ENCODE peak calls at places on chromosomes 1 and 21, in seven cellular contexts. One of them, this sample, is unnamed.
A peak's percentile ranks its signal among the peaks of the same experiment; 100 is the strongest.

GRCh38 chr1:237164406-237165352 is 122.7 kb downstream of the RYR2 start:
- DNase-seq in HepG2: no peak
- DNase-seq in HCT116: no peak
- DNase-seq in K562: no peak
- DNase-seq in GM12878: no peak
- DNase-seq in SK-N-SH: no peak
- DNase-seq in endothelial cell of umbilical vein: no peak
- DNase-seq in this sample: no peak

GRCh38 chr1:235485558-235485957 is 18.7 kb downstream of the B3GALNT2 start:
- DNase-seq in K562: no peak
- DNase-seq in GM12878: no peak
- DNase-seq in HepG2: no peak
- DNase-seq in HCT116: no peak
- DNase-seq in endothelial cell of umbilical vein: no peak
- DNase-seq in SK-N-SH: no peak
- DNase-seq in this sample: no peak

GRCh38 chr1:26858891-26859630 is 3.9 kb upstream of the SFN start:
- DNase-seq in HCT116: no peak
- DNase-seq in HepG2: no peak
- DNase-seq in K562: no peak
- DNase-seq in endothelial cell of umbilical vein: no peak
- DNase-seq in GM12878: no peak
- DNase-seq in SK-N-SH: no peak
- DNase-seq in this sample: no peak

GRCh38 chr21:25735895-25736597 is 1.3 kb downstream of the GABPA start:
- DNase-seq in endothelial cell of umbilical vein: peak; percentile 73
- DNase-seq in K562: no peak
- DNase-seq in HCT116: no peak
- DNase-seq in GM12878: no peak
- DNase-seq in SK-N-SH: no peak
- DNase-seq in HepG2: peak; percentile 21
- DNase-seq in this sample: no peak

GRCh38 chr1:232557661-232558260 is 72.2 kb downstream of the SIPA1L2 start:
- DNase-seq in HCT116: no peak
- DNase-seq in HepG2: no peak
- DNase-seq in SK-N-SH: no peak
- DNase-seq in K562: no peak
- DNase-seq in endothelial cell of umbilical vein: no peak
- DNase-seq in GM12878: no peak
- DNase-seq in this sample: no peak

GRCh38 chr1:2312196-2312588 is 79.2 kb downstream of the MORN1 start:
- DNase-seq in HCT116: no peak
- DNase-seq in K562: peak; percentile 35
- DNase-seq in HepG2: no peak
- DNase-seq in GM12878: no peak
- DNase-seq in endothelial cell of umbilical vein: no peak
- DNase-seq in SK-N-SH: no peak
- DNase-seq in this sample: no peak

GRCh38 chr1:150960646-150961045 is 14.0 kb downstream of the CERS2 start:
- DNase-seq in K562: no peak
- DNase-seq in SK-N-SH: no peak
- DNase-seq in HepG2: no peak
- DNase-seq in endothelial cell of umbilical vein: no peak
- DNase-seq in GM12878: no peak
- DNase-seq in HCT116: no peak
- DNase-seq in this sample: no peak

GRCh38 chr1:30907641-30908445 is 715 bp downstream of the SDC3 start:
- DNase-seq in HCT116: no peak
- DNase-seq in K562: peak; percentile 79
- DNase-seq in SK-N-SH: peak; percentile 68
- DNase-seq in HepG2: no peak
- DNase-seq in GM12878: no peak
- DNase-seq in endothelial cell of umbilical vein: no peak
- DNase-seq in this sample: no peak

GRCh38 chr1:115062542-115063004 is 26.7 kb downstream of the TSPAN2 start:
- DNase-seq in SK-N-SH: no peak
- DNase-seq in endothelial cell of umbilical vein: peak; percentile 68
- DNase-seq in HepG2: no peak
- DNase-seq in GM12878: peak; percentile 23
- DNase-seq in HCT116: no peak
- DNase-seq in K562: no peak
- DNase-seq in this sample: no peak

GRCh38 chr21:45573452-45574035 is 31.3 kb upstream of the SLC19A1 start:
- DNase-seq in endothelial cell of umbilical vein: peak; percentile 14
- DNase-seq in HCT116: no peak
- DNase-seq in K562: no peak
- DNase-seq in GM12878: no peak
- DNase-seq in HepG2: no peak
- DNase-seq in SK-N-SH: peak; percentile 15
- DNase-seq in this sample: no peak

GRCh38 chr21:23955130-23955873 is 1652.0 kb downstream of the MRPL39 start:
- DNase-seq in endothelial cell of umbilical vein: no peak
- DNase-seq in HepG2: no peak
- DNase-seq in SK-N-SH: no peak
- DNase-seq in K562: no peak
- DNase-seq in HCT116: no peak
- DNase-seq in GM12878: no peak
- DNase-seq in this sample: no peak

GRCh38 chr1:151443846-151444790 is 15.2 kb downstream of the POGZ start:
- DNase-seq in SK-N-SH: peak; percentile 77
- DNase-seq in endothelial cell of umbilical vein: peak; percentile 84
- DNase-seq in HepG2: peak; percentile 69
- DNase-seq in K562: peak; percentile 54
- DNase-seq in HCT116: peak; percentile 76
- DNase-seq in GM12878: peak; percentile 38
- DNase-seq in this sample: peak; percentile 64

GRCh38 chr1:15618685-15619525 is 1.6 kb downstream of the DDI2 start:
- DNase-seq in GM12878: no peak
- DNase-seq in K562: no peak
- DNase-seq in HCT116: no peak
- DNase-seq in endothelial cell of umbilical vein: peak; percentile 39
- DNase-seq in HepG2: peak; percentile 94
- DNase-seq in SK-N-SH: no peak
- DNase-seq in this sample: no peak

GRCh38 chr1:64933296-64934070 is 32.9 kb downstream of the JAK1 start:
- DNase-seq in SK-N-SH: no peak
- DNase-seq in endothelial cell of umbilical vein: peak; percentile 31
- DNase-seq in K562: no peak
- DNase-seq in HCT116: no peak
- DNase-seq in HepG2: no peak
- DNase-seq in GM12878: no peak
- DNase-seq in this sample: no peak

GRCh38 chr1:92577251-92577895 is 90.6 kb upstream of the GFI1 start:
- DNase-seq in GM12878: no peak
- DNase-seq in K562: no peak
- DNase-seq in SK-N-SH: no peak
- DNase-seq in HCT116: no peak
- DNase-seq in HepG2: no peak
- DNase-seq in endothelial cell of umbilical vein: peak; percentile 51
- DNase-seq in this sample: no peak

GRCh38 chr1:160097911-160098851 is at the start of gene IGSF8:
- DNase-seq in HCT116: peak; percentile 64
- DNase-seq in SK-N-SH: peak; percentile 93
- DNase-seq in K562: no peak
- DNase-seq in GM12878: peak; percentile 44
- DNase-seq in HepG2: peak; percentile 68
- DNase-seq in endothelial cell of umbilical vein: peak; percentile 58
- DNase-seq in this sample: peak; percentile 16

GRCh38 chr1:204494281-204495077 is at the start of gene PIK3C2B:
- DNase-seq in HepG2: peak; percentile 71
- DNase-seq in HCT116: peak; percentile 52
- DNase-seq in SK-N-SH: peak; percentile 97
- DNase-seq in GM12878: peak; percentile 55
- DNase-seq in endothelial cell of umbilical vein: peak; percentile 88
- DNase-seq in K562: peak; percentile 91
- DNase-seq in this sample: no peak

GRCh38 chr1:7579016-7579415 is 192.1 kb upstream of the VAMP3 start:
- DNase-seq in K562: no peak
- DNase-seq in SK-N-SH: no peak
- DNase-seq in endothelial cell of umbilical vein: no peak
- DNase-seq in HepG2: no peak
- DNase-seq in HCT116: no peak
- DNase-seq in GM12878: no peak
- DNase-seq in this sample: no peak

GRCh38 chr1:211495584-211495983 is 3.6 kb upstream of the RD3 start:
- DNase-seq in HepG2: no peak
- DNase-seq in K562: no peak
- DNase-seq in GM12878: no peak
- DNase-seq in endothelial cell of umbilical vein: no peak
- DNase-seq in SK-N-SH: no peak
- DNase-seq in HCT116: no peak
- DNase-seq in this sample: no peak

GRCh38 chr1:26290061-26290415 is 10.2 kb downstream of the SH3BGRL3 start:
- DNase-seq in HepG2: no peak
- DNase-seq in HCT116: no peak
- DNase-seq in endothelial cell of umbilical vein: no peak
- DNase-seq in K562: no peak
- DNase-seq in SK-N-SH: no peak
- DNase-seq in GM12878: no peak
- DNase-seq in this sample: no peak

GRCh38 chr21:33033094-33033951 is 7.6 kb downstream of the OLIG2 start:
- DNase-seq in HCT116: no peak
- DNase-seq in HepG2: no peak
- DNase-seq in SK-N-SH: no peak
- DNase-seq in GM12878: no peak
- DNase-seq in K562: no peak
- DNase-seq in endothelial cell of umbilical vein: no peak
- DNase-seq in this sample: no peak

GRCh38 chr1:162304736-162305135 is 71.9 kb downstream of the SPATA46 start:
- DNase-seq in endothelial cell of umbilical vein: no peak
- DNase-seq in GM12878: no peak
- DNase-seq in HepG2: no peak
- DNase-seq in HCT116: no peak
- DNase-seq in SK-N-SH: no peak
- DNase-seq in K562: no peak
- DNase-seq in this sample: no peak

GRCh38 chr1:19682257-19682656 is 17.6 kb downstream of the HTR6 start:
- DNase-seq in K562: no peak
- DNase-seq in GM12878: no peak
- DNase-seq in HCT116: no peak
- DNase-seq in HepG2: no peak
- DNase-seq in SK-N-SH: peak; percentile 68
- DNase-seq in endothelial cell of umbilical vein: no peak
- DNase-seq in this sample: no peak

GRCh38 chr1:53121319-53122172 is 20.9 kb downstream of the SLC1A7 start:
- DNase-seq in K562: no peak
- DNase-seq in HCT116: no peak
- DNase-seq in SK-N-SH: peak; percentile 62
- DNase-seq in GM12878: no peak
- DNase-seq in endothelial cell of umbilical vein: no peak
- DNase-seq in HepG2: peak; percentile 83
- DNase-seq in this sample: no peak

GRCh38 chr1:166884040-166884642 is 8.1 kb upstream of the TADA1 start:
- DNase-seq in GM12878: no peak
- DNase-seq in K562: peak; percentile 50
- DNase-seq in endothelial cell of umbilical vein: peak; percentile 4
- DNase-seq in SK-N-SH: peak; percentile 62
- DNase-seq in HCT116: no peak
- DNase-seq in HepG2: no peak
- DNase-seq in this sample: no peak

GRCh38 chr1:199218533-199218932 is 579.7 kb downstream of the PTPRC start:
- DNase-seq in GM12878: no peak
- DNase-seq in K562: no peak
- DNase-seq in SK-N-SH: no peak
- DNase-seq in HCT116: no peak
- DNase-seq in HepG2: no peak
- DNase-seq in endothelial cell of umbilical vein: no peak
- DNase-seq in this sample: no peak

GRCh38 chr21:34582506-34583150 is 32.3 kb downstream of the RCAN1 start:
- DNase-seq in GM12878: no peak
- DNase-seq in HepG2: peak; percentile 37
- DNase-seq in SK-N-SH: peak; percentile 17
- DNase-seq in K562: peak; percentile 24
- DNase-seq in HCT116: no peak
- DNase-seq in endothelial cell of umbilical vein: peak; percentile 49
- DNase-seq in this sample: no peak

GRCh38 chr1:35345439-35345981 is 77.0 kb downstream of the ZMYM4 start:
- DNase-seq in SK-N-SH: no peak
- DNase-seq in K562: no peak
- DNase-seq in HepG2: peak; percentile 75
- DNase-seq in HCT116: no peak
- DNase-seq in GM12878: no peak
- DNase-seq in endothelial cell of umbilical vein: no peak
- DNase-seq in this sample: no peak
- H3K4me3 ChIP-seq in SK-N-SH: no peak overlapping the region
- H3K4me3 ChIP-seq in K562: no peak overlapping the region
- H3K4me3 ChIP-seq in HepG2: peak overlapping the region; percentile 70
- H3K4me3 ChIP-seq in HCT116: no peak overlapping the region
- H3K4me3 ChIP-seq in GM12878: no peak overlapping the region
- H3K4me3 ChIP-seq in endothelial cell of umbilical vein: no peak overlapping the region
- H3K4me3 ChIP-seq in this sample: no peak overlapping the region

DNA sequence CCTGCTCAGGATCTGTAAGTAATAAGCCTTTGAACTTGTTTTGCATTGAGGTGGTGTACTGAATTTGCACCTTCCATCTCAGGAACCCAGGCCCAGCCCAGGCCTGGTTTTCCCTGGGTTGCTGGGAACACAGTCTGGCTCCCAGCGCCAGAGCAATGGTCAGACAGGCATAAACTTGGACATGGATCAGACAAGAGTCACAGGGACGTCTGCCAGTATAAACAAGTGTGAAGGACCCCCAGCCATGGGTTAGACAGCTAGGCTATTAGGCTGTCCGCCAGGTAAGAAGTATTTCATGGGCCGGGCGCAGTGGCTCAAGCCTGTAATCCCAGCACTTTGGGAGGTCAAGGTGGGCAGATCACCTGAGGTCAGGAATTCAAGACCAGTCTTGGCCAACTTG is 5.5 kb downstream of the IFNLR1 start:
- DNase-seq in SK-N-SH: no peak
- DNase-seq in HCT116: no peak
- DNase-seq in HepG2: no peak
- DNase-seq in endothelial cell of umbilical vein: no peak
- DNase-seq in GM12878: no peak
- DNase-seq in K562: no peak
- DNase-seq in this sample: no peak
- H3K9ac ChIP-seq in SK-N-SH: no peak overlapping the region
- H3K9ac ChIP-seq in HCT116: no peak overlapping the region
- H3K9ac ChIP-seq in HepG2: no peak overlapping the region
- H3K9ac ChIP-seq in endothelial cell of umbilical vein: no peak overlapping the region
- H3K9ac ChIP-seq in GM12878: no peak overlapping the region
- H3K9ac ChIP-seq in K562: no peak overlapping the region
- H3K9ac ChIP-seq in this sample: no peak overlapping the region

GRCh38 chr1:29695809-29696208 is 459.5 kb downstream of the PTPRU start:
- DNase-seq in HCT116: no peak
- DNase-seq in GM12878: no peak
- DNase-seq in HepG2: no peak
- DNase-seq in K562: no peak
- DNase-seq in SK-N-SH: no peak
- DNase-seq in endothelial cell of umbilical vein: no peak
- DNase-seq in this sample: no peak
- TF ChIP-seq POLR2AphosphoS5 in HCT116: no peak
- TF ChIP-seq POLR2AphosphoS5 in GM12878: no peak
- TF ChIP-seq POLR2AphosphoS5 in HepG2: no peak
- TF ChIP-seq POLR2AphosphoS5 in K562: no peak
- TF ChIP-seq POLR2AphosphoS5 in SK-N-SH: no peak
- TF ChIP-seq POLR2AphosphoS5 in endothelial cell of umbilical vein: no peak
- TF ChIP-seq POLR2AphosphoS5 in this sample: no peak

DNA sequence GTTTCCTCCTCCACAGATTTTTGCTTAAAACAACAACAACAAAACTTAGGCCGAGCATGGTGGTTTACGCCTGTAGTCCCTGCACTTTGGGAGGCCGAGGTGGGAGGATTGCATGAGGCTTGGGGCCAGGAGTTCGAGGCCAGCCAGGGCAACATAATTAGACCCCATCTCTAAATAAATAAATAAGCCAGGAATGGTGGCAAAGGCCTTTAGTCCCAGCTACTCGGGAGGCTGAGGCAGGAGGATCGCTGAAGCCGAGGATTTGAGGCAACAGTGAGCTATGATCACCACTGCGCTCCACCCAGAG is 1.3 kb upstream of the HP1BP3 start:
- DNase-seq in GM12878: no peak
- DNase-seq in endothelial cell of umbilical vein: no peak
- DNase-seq in K562: no peak
- DNase-seq in HepG2: no peak
- DNase-seq in HCT116: no peak
- DNase-seq in SK-N-SH: no peak
- DNase-seq in this sample: no peak
- H3K4me3 ChIP-seq in GM12878: no peak overlapping the region
- H3K4me3 ChIP-seq in endothelial cell of umbilical vein: no peak overlapping the region
- H3K4me3 ChIP-seq in K562: no peak overlapping the region
- H3K4me3 ChIP-seq in HepG2: peak overlapping the region; percentile 72
- H3K4me3 ChIP-seq in HCT116: no peak overlapping the region
- H3K4me3 ChIP-seq in SK-N-SH: no peak overlapping the region
- H3K4me3 ChIP-seq in this sample: peak overlapping the region; percentile 92

This sample was measured in SK-N-MC.